ENCODE peak calls at places on chromosomes 16 and 17, in ten cellular contexts. One of them, this sample, is unnamed.

GRCh38 chr16:28604186-28604565 is 5.7 kb downstream of the SULT1A1 start:
- DNase-seq in D721Med: no peak
- DNase-seq in frontal cortex: no peak
- DNase-seq in GM12865: no peak
- DNase-seq in amygdala: no peak
- DNase-seq in AG09309: no peak
- DNase-seq in AG10803: no peak
- DNase-seq in NCI-H460: no peak
- DNase-seq in skeletal muscle cell: no peak
- DNase-seq in stimulated activated CD4-positive, alpha-beta T cell treated with anti-CD3 and anti-CD28 coated beads, Interleukin-1b, Interleukin-23, amount 100 ng/mL, for 24 hours: no peak
- DNase-seq in this sample: no peak

GRCh38 chr17:76307299-76307965 is 644 bp downstream of the QRICH2 start:
- DNase-seq in D721Med: no peak
- DNase-seq in frontal cortex: no peak
- DNase-seq in GM12865: no peak
- DNase-seq in amygdala: no peak
- DNase-seq in AG09309: no peak
- DNase-seq in AG10803: no peak
- DNase-seq in NCI-H460: no peak
- DNase-seq in skeletal muscle cell: no peak
- DNase-seq in stimulated activated CD4-positive, alpha-beta T cell treated with anti-CD3 and anti-CD28 coated beads, Interleukin-1b, Interleukin-23, amount 100 ng/mL, for 24 hours: no peak
- DNase-seq in this sample: no peak

GRCh38 chr16:81688182-81688581 is 90.9 kb upstream of the PLCG2 start:
- DNase-seq in D721Med: no peak
- DNase-seq in frontal cortex: no peak
- DNase-seq in GM12865: no peak
- DNase-seq in amygdala: no peak
- DNase-seq in AG09309: no peak
- DNase-seq in AG10803: no peak
- DNase-seq in NCI-H460: no peak
- DNase-seq in skeletal muscle cell: no peak
- DNase-seq in stimulated activated CD4-positive, alpha-beta T cell treated with anti-CD3 and anti-CD28 coated beads, Interleukin-1b, Interleukin-23, amount 100 ng/mL, for 24 hours: no peak
- DNase-seq in this sample: no peak

GRCh38 chr16:25256821-25257503 is 683 bp downstream of the ZKSCAN2 start:
- DNase-seq in D721Med: no peak
- DNase-seq in frontal cortex: no peak
- DNase-seq in GM12865: no peak
- DNase-seq in amygdala: peak
- DNase-seq in AG09309: no peak
- DNase-seq in AG10803: peak
- DNase-seq in NCI-H460: no peak
- DNase-seq in skeletal muscle cell: no peak
- DNase-seq in stimulated activated CD4-positive, alpha-beta T cell treated with anti-CD3 and anti-CD28 coated beads, Interleukin-1b, Interleukin-23, amount 100 ng/mL, for 24 hours: no peak
- DNase-seq in this sample: no peak

GRCh38 chr16:12758031-12758669 is 45.5 kb downstream of the CPPED1 start:
- DNase-seq in D721Med: no peak
- DNase-seq in frontal cortex: no peak
- DNase-seq in GM12865: no peak
- DNase-seq in amygdala: no peak
- DNase-seq in AG09309: no peak
- DNase-seq in AG10803: no peak
- DNase-seq in NCI-H460: no peak
- DNase-seq in skeletal muscle cell: no peak
- DNase-seq in stimulated activated CD4-positive, alpha-beta T cell treated with anti-CD3 and anti-CD28 coated beads, Interleukin-1b, Interleukin-23, amount 100 ng/mL, for 24 hours: no peak
- DNase-seq in this sample: no peak

GRCh38 chr16:84650062-84650991 is 2.0 kb downstream of the KLHL36 start:
- DNase-seq in D721Med: no peak
- DNase-seq in frontal cortex: no peak
- DNase-seq in GM12865: no peak
- DNase-seq in amygdala: no peak
- DNase-seq in AG09309: peak
- DNase-seq in AG10803: peak
- DNase-seq in NCI-H460: no peak
- DNase-seq in skeletal muscle cell: peak
- DNase-seq in stimulated activated CD4-positive, alpha-beta T cell treated with anti-CD3 and anti-CD28 coated beads, Interleukin-1b, Interleukin-23, amount 100 ng/mL, for 24 hours: no peak
- DNase-seq in this sample: no peak

GRCh38 chr16:28155293-28155692 is 56.5 kb downstream of the XPO6 start:
- DNase-seq in D721Med: no peak
- DNase-seq in frontal cortex: no peak
- DNase-seq in GM12865: no peak
- DNase-seq in amygdala: no peak
- DNase-seq in AG09309: no peak
- DNase-seq in AG10803: no peak
- DNase-seq in NCI-H460: no peak
- DNase-seq in skeletal muscle cell: no peak
- DNase-seq in stimulated activated CD4-positive, alpha-beta T cell treated with anti-CD3 and anti-CD28 coated beads, Interleukin-1b, Interleukin-23, amount 100 ng/mL, for 24 hours: no peak
- DNase-seq in this sample: no peak

GRCh38 chr17:17506893-17507464 is 10.8 kb upstream of the RASD1 start:
- DNase-seq in D721Med: no peak
- DNase-seq in frontal cortex: peak
- DNase-seq in GM12865: no peak
- DNase-seq in amygdala: peak
- DNase-seq in AG09309: no peak
- DNase-seq in AG10803: no peak
- DNase-seq in NCI-H460: no peak
- DNase-seq in skeletal muscle cell: no peak
- DNase-seq in stimulated activated CD4-positive, alpha-beta T cell treated with anti-CD3 and anti-CD28 coated beads, Interleukin-1b, Interleukin-23, amount 100 ng/mL, for 24 hours: no peak
- DNase-seq in this sample: no peak

GRCh38 chr17:43784068-43784467 is 3.8 kb downstream of the CFAP97D1 start:
- DNase-seq in D721Med: no peak
- DNase-seq in frontal cortex: no peak
- DNase-seq in GM12865: no peak
- DNase-seq in amygdala: no peak
- DNase-seq in AG09309: no peak
- DNase-seq in AG10803: peak
- DNase-seq in NCI-H460: no peak
- DNase-seq in skeletal muscle cell: no peak
- DNase-seq in stimulated activated CD4-positive, alpha-beta T cell treated with anti-CD3 and anti-CD28 coated beads, Interleukin-1b, Interleukin-23, amount 100 ng/mL, for 24 hours: no peak
- DNase-seq in this sample: no peak

GRCh38 chr16:1698680-1699079 is 7.3 kb upstream of the MAPK8IP3 start:
- DNase-seq in D721Med: no peak
- DNase-seq in frontal cortex: no peak
- DNase-seq in GM12865: no peak
- DNase-seq in amygdala: no peak
- DNase-seq in AG09309: no peak
- DNase-seq in AG10803: no peak
- DNase-seq in NCI-H460: no peak
- DNase-seq in skeletal muscle cell: no peak
- DNase-seq in stimulated activated CD4-positive, alpha-beta T cell treated with anti-CD3 and anti-CD28 coated beads, Interleukin-1b, Interleukin-23, amount 100 ng/mL, for 24 hours: no peak
- DNase-seq in this sample: no peak

GRCh38 chr17:2368383-2368782 is 31.1 kb downstream of the SGSM2 start:
- DNase-seq in D721Med: no peak
- DNase-seq in frontal cortex: no peak
- DNase-seq in GM12865: no peak
- DNase-seq in amygdala: no peak
- DNase-seq in AG09309: no peak
- DNase-seq in AG10803: no peak
- DNase-seq in NCI-H460: no peak
- DNase-seq in skeletal muscle cell: no peak
- DNase-seq in stimulated activated CD4-positive, alpha-beta T cell treated with anti-CD3 and anti-CD28 coated beads, Interleukin-1b, Interleukin-23, amount 100 ng/mL, for 24 hours: no peak
- DNase-seq in this sample: no peak

GRCh38 chr17:81480140-81480917 is 32.3 kb downstream of the ACTG1 start:
- DNase-seq in D721Med: no peak
- DNase-seq in frontal cortex: no peak
- DNase-seq in GM12865: no peak
- DNase-seq in amygdala: no peak
- DNase-seq in AG09309: no peak
- DNase-seq in AG10803: peak
- DNase-seq in NCI-H460: no peak
- DNase-seq in skeletal muscle cell: peak
- DNase-seq in stimulated activated CD4-positive, alpha-beta T cell treated with anti-CD3 and anti-CD28 coated beads, Interleukin-1b, Interleukin-23, amount 100 ng/mL, for 24 hours: no peak
- DNase-seq in this sample: no peak

GRCh38 chr17:72351884-72352346 is 231.1 kb downstream of the SOX9 start:
- DNase-seq in D721Med: no peak
- DNase-seq in frontal cortex: no peak
- DNase-seq in GM12865: no peak
- DNase-seq in amygdala: no peak
- DNase-seq in AG09309: no peak
- DNase-seq in AG10803: no peak
- DNase-seq in NCI-H460: no peak
- DNase-seq in skeletal muscle cell: no peak
- DNase-seq in stimulated activated CD4-positive, alpha-beta T cell treated with anti-CD3 and anti-CD28 coated beads, Interleukin-1b, Interleukin-23, amount 100 ng/mL, for 24 hours: no peak
- DNase-seq in this sample: no peak